ENCODE peak calls at places on chromosomes 7 and 10, in eight cellular contexts. U, D, O, X, I, W, V and J are unnamed samples.

GRCh38 chr7:96084880-96085551 is 236.9 kb downstream of the SLC25A13 start:
- DNase-seq in O (no peak), U (no peak), X (no peak), W (no peak), V (peak), I (no peak), D (peak), J (peak)

GRCh38 chr10:78479467-78479866 is 445.8 kb downstream of the RPS24 start:
- DNase-seq in U (no peak), W (no peak), I (no peak), X (no peak), O (no peak), V (no peak), D (no peak), J (no peak)

GRCh38 chr7:5597772-5598171 is 174.1 kb upstream of the TNRC18 start:
- DNase-seq in U (no peak), W (no peak), D (no peak), I (no peak), V (peak), X (no peak), O (no peak), J (peak)

GRCh38 chr7:75639071-75639892 is 99.5 kb downstream of the HIP1 start:
- DNase-seq in W (peak), U (peak), X (peak), D (peak), V (peak), I (peak), O (peak), J (peak)

GRCh38 chr10:132142396-132143161 is 44.2 kb upstream of the DPYSL4 start:
- DNase-seq in X (peak), U (peak), O (peak), D (no peak), W (peak), I (peak), V (peak), J (no peak)

GRCh38 chr10:77974396-77975074 is 48.0 kb upstream of the DLG5 start:
- DNase-seq in O (no peak), X (no peak), W (peak), D (peak), I (no peak), U (no peak), V (peak), J (peak)

GRCh38 chr7:57867884-57868701 is 418.1 kb downstream of the ZNF716 start:
- DNase-seq in U (no peak), O (peak), X (no peak), V (peak), D (no peak), W (peak), I (no peak), J (no peak)

GRCh38 chr7:157211710-157212109 is 73.0 kb downstream of the UBE3C start:
- DNase-seq in W (no peak), O (no peak), X (no peak), I (no peak), U (no peak), V (peak), D (peak), J (peak)

GRCh38 chr10:14397069-14397468 is 66.3 kb upstream of the FRMD4A start:
- DNase-seq in X (peak), U (no peak), O (peak), I (no peak), W (no peak), V (peak), D (peak), J (peak)

GRCh38 chr10:98251399-98251798 is 16.6 kb downstream of the LOXL4 start:
- DNase-seq in I (no peak), W (no peak), X (no peak), U (no peak), D (no peak), O (no peak), V (no peak), J (no peak)

GRCh38 chr7:131040467-131040932 is 287.2 kb upstream of the MKLN1 start:
- DNase-seq in X (peak), V (peak), W (peak), U (peak), I (peak), O (no peak), D (peak), J (peak)

GRCh38 chr10:27242951-27243551 is 2.5 kb upstream of the ACBD5 start:
- DNase-seq in X (peak), U (peak), I (peak), O (peak), W (peak), D (peak), V (peak), J (peak)

GRCh38 chr10:62638062-62638477 is 166.4 kb upstream of the ADO start:
- DNase-seq in O (peak), U (no peak), I (no peak), D (peak), W (no peak), V (peak), X (no peak), J (no peak)

GRCh38 chr10:48692748-48693147 is 8.1 kb downstream of the WDFY4 start:
- DNase-seq in D (no peak), X (no peak), V (no peak), U (no peak), W (no peak), I (no peak), O (no peak), J (no peak)

GRCh38 chr10:24826022-24826421 is 102.3 kb upstream of the ARHGAP21 start:
- DNase-seq in U (no peak), X (no peak), D (peak), I (no peak), V (peak), W (no peak), O (no peak), J (peak)

GRCh38 chr7:136072447-136072846 is 95.3 kb upstream of the MTPN start:
- DNase-seq in I (no peak), O (no peak), D (no peak), W (no peak), V (no peak), X (no peak), U (no peak), J (no peak)

GRCh38 chr10:128735996-128736395 is 609.8 kb upstream of the MKI67 start:
- DNase-seq in D (no peak), O (no peak), X (no peak), V (no peak), W (no peak), U (no peak), I (no peak), J (no peak)

GRCh38 chr10:43820663-43821062 is 172.0 kb upstream of the ZNF32 start:
- DNase-seq in X (no peak), V (peak), W (no peak), U (no peak), O (no peak), D (no peak), I (no peak), J (no peak)

DNA sequence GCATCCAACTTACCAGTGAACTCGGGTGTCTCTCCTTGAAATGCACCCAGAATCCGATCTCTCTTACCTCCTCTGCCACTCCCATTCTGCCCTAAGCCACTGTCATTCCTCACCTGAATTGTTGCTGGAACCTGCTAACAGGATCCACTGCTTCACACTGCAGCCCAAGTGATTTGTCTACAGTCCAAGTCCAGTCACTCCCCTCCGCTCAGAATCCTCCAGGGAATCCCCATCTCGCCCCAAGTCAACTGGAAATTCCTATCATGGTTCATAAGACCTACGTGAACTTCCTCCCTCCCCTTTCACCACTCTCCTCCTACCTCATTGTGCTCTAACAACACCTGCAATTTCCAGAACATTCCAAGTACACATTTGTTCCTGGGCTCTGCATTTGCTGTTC is 91.3 kb downstream of the SCRN1 start:
- DNase-seq in D (no peak), X (no peak), V (no peak), O (no peak), I (no peak), W (no peak), U (no peak), J (no peak)
- TF ChIP-seq CTCF in D (no peak), X (no peak), V (no peak), O (no peak), I (no peak), W (no peak), U (no peak), J (no peak)

GRCh38 chr10:5809541-5810154 is 3.6 kb downstream of the GDI2 start:
- DNase-seq in D (no peak), X (no peak), V (no peak), O (no peak), I (no peak), U (no peak), W (no peak), J (no peak)
- H3K4me3 ChIP-seq in D (peak), X (no peak), V (peak), O (no peak), I (no peak), U (peak), W (no peak), J (no peak)

GRCh38 chr7:50449881-50450690 is at the start of gene FIGNL1:
- DNase-seq in O (peak), U (peak), D (peak), W (peak), I (peak), X (peak), V (peak), J (peak)
- TF ChIP-seq CTCF in O (no peak), U (no peak), D (no peak), W (no peak), I (no peak), X (no peak), V (no peak), J (no peak)

GRCh38 chr7:27130540-27131389 is at the start of gene HOXA4:
- DNase-seq in O (peak), W (peak), V (peak), X (peak), D (peak), U (no peak), I (peak), J (peak)

GRCh38 chr7:27131390-27131819 is 848 bp upstream of the HOXA4 start:
- DNase-seq in D (no peak), W (no peak), U (no peak), X (no peak), V (no peak), O (no peak), I (no peak), J (no peak)

GRCh38 chr7:27128776-27129728 is 1.5 kb downstream of the HOXA4 start:
- DNase-seq in V (no peak), W (no peak), U (no peak), X (no peak), I (no peak), O (no peak), D (no peak), J (no peak)

GRCh38 chr7:27128034-27128433 is 2.5 kb downstream of the HOXA4 start:
- DNase-seq in O (no peak), U (no peak), V (no peak), W (no peak), X (no peak), D (peak), I (no peak), J (peak)

GRCh38 chr7:27129729-27130539 is 623 bp downstream of the HOXA4 start:
- DNase-seq in I (no peak), X (no peak), U (no peak), W (no peak), D (no peak), O (peak), V (no peak), J (no peak)
- H3K4me3 ChIP-seq in I (peak), X (no peak), U (no peak), W (no peak), D (peak), O (peak), V (peak), J (peak)

DNA sequence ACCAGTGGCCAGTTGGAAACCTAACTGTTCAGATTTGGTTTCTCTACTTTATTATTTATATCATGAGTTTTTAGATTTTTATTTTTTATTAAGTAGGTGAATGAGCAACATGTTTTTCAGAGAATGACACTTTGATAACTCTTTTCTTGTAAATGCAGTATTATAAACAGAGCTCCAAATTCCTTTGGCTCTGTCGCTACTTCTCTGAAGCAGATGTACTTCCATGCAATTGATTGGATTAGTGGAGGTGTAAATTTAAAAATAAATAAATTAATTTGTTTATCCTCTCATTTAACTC is 34.3 kb upstream of the ICA1 start:
- DNase-seq in I (no peak), W (no peak), X (no peak), D (no peak), V (no peak), O (no peak), U (no peak), J (no peak)
- TF ChIP-seq CTCF in I (no peak), W (no peak), X (no peak), D (no peak), V (no peak), O (peak), U (no peak), J (no peak)

GRCh38 chr7:107972075-107972482 is 30.9 kb downstream of the LAMB1 start:
- DNase-seq in V (peak), U (no peak), O (no peak), W (no peak), D (peak), X (no peak), I (peak), J (peak)

GRCh38 chr7:107971100-107971499 is 31.9 kb downstream of the LAMB1 start:
- DNase-seq in I (no peak), V (no peak), U (no peak), W (no peak), X (no peak), D (no peak), O (no peak), J (no peak)

GRCh38 chr7:107969856-107970255 is 33.1 kb downstream of the LAMB1 start:
- DNase-seq in I (no peak), X (no peak), D (no peak), O (no peak), V (peak), U (no peak), W (no peak), J (no peak)

GRCh38 chr7:107972986-107973385 is 30.0 kb downstream of the LAMB1 start:
- DNase-seq in D (peak), V (peak), X (no peak), W (no peak), U (no peak), O (no peak), I (no peak), J (no peak)

GRCh38 chr7:107971613-107972012 is 31.3 kb downstream of the LAMB1 start:
- DNase-seq in X (no peak), U (no peak), V (peak), D (no peak), I (no peak), O (no peak), W (no peak), J (no peak)
- H3K4me3 ChIP-seq in X (no peak), U (no peak), V (no peak), D (no peak), I (no peak), O (no peak), W (no peak), J (no peak)

GRCh38 chr7:121395494-121395960 is 581 bp downstream of the FAM3C start:
- DNase-seq in I (no peak), U (peak), D (no peak), X (peak), V (peak), O (peak), W (peak), J (peak)

GRCh38 chr7:121397832-121398231 is 1.7 kb upstream of the FAM3C start:
- DNase-seq in I (no peak), D (no peak), U (no peak), O (no peak), X (no peak), W (no peak), V (no peak), J (no peak)

GRCh38 chr7:121397346-121397745 is 1.2 kb upstream of the FAM3C start:
- DNase-seq in O (no peak), D (no peak), V (no peak), I (no peak), U (no peak), W (no peak), X (no peak), J (no peak)

GRCh38 chr7:121395961-121396757 is at the start of gene FAM3C:
- DNase-seq in X (peak), V (peak), I (peak), W (peak), U (peak), O (peak), D (peak), J (peak)

DNA sequence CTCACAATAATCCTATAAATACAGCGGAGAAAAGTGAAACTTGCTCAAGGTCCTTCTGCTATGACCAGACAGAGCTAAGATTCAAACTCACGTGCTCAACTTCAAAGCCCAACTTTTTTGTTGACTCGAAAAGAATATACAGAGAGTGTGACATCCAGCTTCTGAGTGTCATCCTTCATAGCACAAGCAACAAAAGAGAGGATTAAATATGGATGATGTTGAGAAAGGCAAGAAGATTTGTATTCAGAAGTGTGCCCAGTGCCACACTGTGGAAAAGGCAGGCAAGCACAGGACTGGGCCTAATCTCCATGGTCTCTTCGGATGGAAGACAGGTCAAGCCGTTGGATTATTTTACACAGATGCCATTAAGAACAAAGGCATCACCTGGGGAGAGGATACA is 2.1 kb upstream of the FAM3C start:
- DNase-seq in I (peak), V (no peak), D (no peak), O (no peak), X (no peak), W (peak), U (no peak), J (no peak)
- TF ChIP-seq CTCF in I (peak), V (peak), D (no peak), O (no peak), X (no peak), W (peak), U (peak), J (peak)

GRCh38 chr10:125786547-125786946 is 10.9 kb upstream of the MMP21 start:
- DNase-seq in X (no peak), O (no peak), I (no peak), D (no peak), V (no peak), W (no peak), U (no peak), J (no peak)
- H3K4me3 ChIP-seq in X (no peak), O (no peak), I (no peak), D (no peak), V (no peak), W (no peak), U (no peak), J (no peak)

GRCh38 chr7:146255604-146256003 is 139.0 kb downstream of the CNTNAP2 start:
- DNase-seq in I (no peak), V (no peak), D (no peak), W (no peak), U (no peak), X (no peak), O (no peak), J (no peak)
- TF ChIP-seq CTCF in I (no peak), V (no peak), D (no peak), W (no peak), U (no peak), X (no peak), O (no peak), J (no peak)

GRCh38 chr10:47406548-47406869 is 22.4 kb upstream of the ZNF488 start:
- DNase-seq in V (no peak), I (no peak), X (no peak), D (no peak), U (no peak), O (no peak), W (no peak), J (no peak)
- H3K4me3 ChIP-seq in V (no peak), I (no peak), X (no peak), D (no peak), U (no peak), O (no peak), W (no peak), J (no peak)